ENCODE peak calls at places on chromosome 13, in five cellular contexts. L is tibial artery, M is uterus, P is astrocyte, C is heart right ventricle. J is an unnamed sample.

GRCh38 chr13:80473695-80474094 is 132.8 kb upstream of the SPRY2 start:
- DNase-seq in L (no peak), P (peak; percentile 24), C (no peak), M (no peak), J (no peak)

GRCh38 chr13:52128714-52129700 is at the start of gene NEK5:
- DNase-seq in P (peak; percentile 42), C (peak; percentile 70), M (peak; percentile 49), L (peak; percentile 71), J (no peak)

GRCh38 chr13:65914707-65915106 is 1315.4 kb downstream of the PCDH9 start:
- DNase-seq in M (no peak), C (no peak), P (peak; percentile 58), L (no peak), J (no peak)

GRCh38 chr13:101382701-101383100 is 33.6 kb downstream of the NALCN start:
- DNase-seq in M (no peak), C (no peak), P (no peak), L (no peak), J (no peak)

GRCh38 chr13:40401911-40402776 is 264.3 kb downstream of the FOXO1 start:
- DNase-seq in M (peak; percentile 100), C (peak; percentile 95), L (peak; percentile 97), P (peak; percentile 96), J (peak; percentile 98)

GRCh38 chr13:44768233-44768632 is 192.1 kb upstream of the TSC22D1 start:
- DNase-seq in C (no peak), P (no peak), M (no peak), L (no peak), J (no peak)

GRCh38 chr13:46804391-46804815 is 7.4 kb upstream of the ESD start:
- DNase-seq in C (no peak), M (no peak), P (peak; percentile 97), L (no peak), J (no peak)

GRCh38 chr13:46721054-46721453 is 75.9 kb downstream of the ESD start:
- DNase-seq in M (peak; percentile 64), C (no peak), L (no peak), P (no peak), J (no peak)

GRCh38 chr13:77733674-77734073 is 36.2 kb downstream of the SLAIN1 start:
- DNase-seq in L (no peak), C (no peak), P (no peak), M (no peak), J (no peak)

GRCh38 chr13:108037348-108037747 is 178.0 kb downstream of the LIG4 start:
- DNase-seq in L (no peak), M (no peak), C (no peak), P (no peak), J (no peak)

GRCh38 chr13:62510906-62511655 is 1095.4 kb upstream of the PCDH20 start:
- DNase-seq in M (no peak), P (no peak), C (no peak), L (no peak), J (no peak)

GRCh38 chr13:58583961-58584360 is 952.4 kb downstream of the PCDH17 start:
- DNase-seq in M (no peak), P (peak; percentile 31), C (no peak), L (no peak), J (no peak)

GRCh38 chr13:25468330-25469178 is 96.8 kb downstream of the ATP8A2 start:
- DNase-seq in P (peak; percentile 20), M (no peak), L (no peak), C (no peak), J (no peak)

GRCh38 chr13:66657165-66657895 is 572.8 kb downstream of the PCDH9 start:
- DNase-seq in P (peak; percentile 99), M (peak; percentile 37), C (peak; percentile 44), L (no peak), J (peak; percentile 66)

GRCh38 chr13:24241336-24241735 is 68.0 kb upstream of the C1QTNF9 start:
- DNase-seq in P (no peak), M (no peak), L (no peak), C (no peak), J (no peak)

GRCh38 chr13:24243311-24243710 is 66.1 kb upstream of the C1QTNF9 start:
- DNase-seq in P (no peak), L (no peak), M (no peak), C (no peak), J (no peak)

GRCh38 chr13:24247016-24247415 is 62.4 kb upstream of the C1QTNF9 start:
- DNase-seq in C (no peak), P (no peak), L (no peak), M (no peak), J (no peak)

GRCh38 chr13:24249586-24249985 is 59.8 kb upstream of the C1QTNF9 start:
- DNase-seq in C (no peak), P (no peak), L (no peak), M (no peak), J (no peak)

GRCh38 chr13:24244802-24245201 is 64.6 kb upstream of the C1QTNF9 start:
- DNase-seq in L (no peak), P (no peak), C (no peak), M (no peak), J (no peak)
- H3K27ac ChIP-seq in L (no peak overlapping the region), P (no peak overlapping the region), C (no peak overlapping the region), M (no peak overlapping the region), J (no peak overlapping the region)

GRCh38 chr13:109275848-109276247 is 510.5 kb downstream of the IRS2 start:
- DNase-seq in P (no peak), L (no peak), C (no peak), M (no peak), J (no peak)
- TF ChIP-seq CTCF in P (peak; percentile 10), L (no peak), C (no peak), M (no peak), J (no peak)

DNA sequence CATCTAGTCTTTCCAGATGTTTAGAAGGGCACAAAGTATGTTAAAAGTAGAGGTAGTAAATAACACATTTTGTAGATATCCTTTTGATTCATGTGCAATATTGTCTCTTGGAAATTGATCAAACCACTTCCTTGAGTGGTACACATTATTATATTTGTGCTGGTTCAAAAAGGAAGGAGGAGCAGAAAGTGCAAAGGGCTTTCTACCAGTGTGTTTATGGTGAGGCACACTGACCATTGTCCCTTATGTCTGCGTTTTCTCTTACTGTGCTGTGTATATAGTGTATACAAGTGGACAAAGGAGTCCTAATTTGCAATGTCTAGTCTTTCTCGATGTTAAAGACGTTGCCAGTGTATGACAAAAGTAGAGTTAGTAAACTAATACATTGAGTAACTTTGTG is 41.4 kb upstream of the FLT1 start:
- DNase-seq in L (no peak), P (no peak), C (no peak), M (no peak), J (no peak)
- H3K27ac ChIP-seq in L (no peak overlapping the region), P (no peak overlapping the region), C (no peak overlapping the region), M (no peak overlapping the region), J (no peak overlapping the region)

DNA sequence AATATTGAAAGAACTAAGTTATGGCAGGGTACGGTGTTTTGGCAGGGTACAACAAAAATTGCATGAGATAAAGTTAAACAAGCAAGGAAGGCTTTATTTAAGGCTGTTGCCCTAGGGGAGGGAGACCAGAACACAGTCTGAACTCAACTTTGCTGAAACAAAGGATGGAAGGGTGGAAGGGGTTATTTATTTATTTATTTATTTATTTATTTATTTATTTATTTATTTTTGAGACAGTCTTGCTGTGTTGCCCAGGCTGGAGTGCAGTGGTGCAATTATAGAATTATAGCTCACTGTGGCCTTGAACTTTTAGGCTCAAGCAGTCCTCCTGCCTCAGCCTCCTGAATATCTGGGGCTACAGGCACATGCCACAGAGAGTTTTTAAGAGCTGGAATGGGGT is 75.9 kb downstream of the HS6ST3 start:
- DNase-seq in C (no peak), M (no peak), L (no peak), P (no peak), J (no peak)
- TF ChIP-seq CTCF in C (no peak), M (no peak), L (no peak), P (no peak), J (no peak)

GRCh38 chr13:98527526-98527925 is 49.4 kb downstream of the STK24 start:
- DNase-seq in L (no peak), C (no peak), P (no peak), M (no peak), J (no peak)

GRCh38 chr13:98528663-98529064 is 48.2 kb downstream of the STK24 start:
- DNase-seq in C (no peak), P (peak; percentile 46), M (no peak), L (no peak), J (no peak)

GRCh38 chr13:98530236-98530635 is 46.7 kb downstream of the STK24 start:
- DNase-seq in M (no peak), C (no peak), L (no peak), P (no peak), J (no peak)

GRCh38 chr13:98532254-98532653 is 44.7 kb downstream of the STK24 start:
- DNase-seq in L (no peak), P (no peak), M (no peak), C (no peak), J (no peak)

DNA sequence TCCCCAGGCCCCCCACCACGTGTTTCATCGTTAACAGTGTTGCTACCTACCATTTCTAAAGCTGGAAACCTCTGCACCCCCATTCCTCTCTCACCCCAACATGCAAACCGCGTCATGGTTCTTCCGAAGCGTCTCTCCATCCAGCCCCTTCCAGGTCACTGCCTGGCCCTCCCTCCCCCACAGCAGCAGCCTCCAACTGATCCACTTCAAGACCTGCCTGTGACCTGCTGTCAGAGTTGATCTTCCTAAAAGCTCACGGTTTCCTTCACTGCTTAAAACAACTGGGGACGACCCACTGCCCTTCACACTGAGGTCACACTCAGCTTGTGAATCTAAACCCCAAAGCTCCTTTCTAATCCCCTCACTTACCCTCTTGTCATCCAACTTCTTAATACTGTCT is 47.7 kb downstream of the STK24 start:
- DNase-seq in L (no peak), P (no peak), C (no peak), M (no peak), J (no peak)
- H3K27ac ChIP-seq in L (no peak overlapping the region), P (no peak overlapping the region), C (no peak overlapping the region), M (no peak overlapping the region), J (no peak overlapping the region)

GRCh38 chr13:59677966-59678814 is 485.5 kb downstream of the DIAPH3 start:
- DNase-seq in C (no peak), M (no peak), P (peak; percentile 41), L (no peak), J (no peak)
- TF ChIP-seq CTCF in C (peak; percentile 79), M (peak; percentile 55), P (peak; percentile 96), L (peak; percentile 52), J (peak; percentile 65)

GRCh38 chr13:51064753-51065152 is 46.3 kb downstream of the C13orf42 start:
- DNase-seq in P (no peak), L (no peak), C (no peak), M (no peak), J (no peak)
- H3K27ac ChIP-seq in P (no peak overlapping the region), L (no peak overlapping the region), C (no peak overlapping the region), M (no peak overlapping the region), J (no peak overlapping the region)

GRCh38 chr13:112062619-112063308 is 4.2 kb upstream of the SOX1 start:
- DNase-seq in P (no peak), M (no peak), L (no peak), C (no peak), J (no peak)
- TF ChIP-seq CTCF in P (no peak), M (no peak), L (no peak), C (peak; percentile 38), J (peak; percentile 44)

DNA sequence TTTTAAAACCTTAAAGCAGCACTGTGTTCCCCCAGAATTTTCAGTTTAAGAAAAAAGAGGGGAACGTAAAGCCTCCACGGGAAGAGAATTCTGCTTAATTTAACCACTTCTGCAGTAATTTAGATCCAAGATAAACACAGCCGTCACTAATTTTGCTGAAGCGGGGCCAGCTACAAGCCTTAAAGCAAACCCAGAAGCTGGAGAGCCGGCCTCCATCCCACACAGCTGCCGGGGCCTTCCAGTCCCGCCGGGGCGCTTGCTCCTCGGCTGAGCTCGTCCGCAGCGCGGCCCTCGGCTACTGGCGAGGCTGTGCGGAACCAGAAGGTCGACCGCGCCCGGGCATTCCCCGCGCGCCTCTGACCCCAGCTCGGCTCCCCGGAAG is 967 bp downstream of the ANKRD10 start:
- DNase-seq in P (peak; percentile 4), L (no peak), C (no peak), M (peak; percentile 46), J (peak; percentile 70)
- H3K27ac ChIP-seq in P (peak overlapping the region; percentile 96), L (peak overlapping the region; percentile 98), C (peak overlapping the region; percentile 100), M (peak overlapping the region; percentile 100), J (peak overlapping the region; percentile 99)

GRCh38 chr13:63901630-63902029 is 2486.0 kb upstream of the PCDH20 start:
- DNase-seq in P (no peak), C (no peak), L (no peak), M (no peak), J (no peak)
- TF ChIP-seq CTCF in P (no peak), C (no peak), L (no peak), M (no peak), J (no peak)

J was measured in right atrium auricular region.